ENCODE peak calls at places on chromosomes 2 and 18, in seven cellular contexts. One of them, this sample, is unnamed.
A peak's percentile ranks its signal among the peaks of the same experiment; 100 is the strongest.

GRCh38 chr2:38892819-38893218 is 3.1 kb downstream of the ARHGEF33 start:
- DNase-seq in epithelial cell of esophagus: peak; percentile 16
- DNase-seq in cardiac fibroblast: no peak
- DNase-seq in A549: no peak
- DNase-seq in GM20000: no peak
- DNase-seq in HL-60: no peak
- DNase-seq in B cell: no peak
- DNase-seq in this sample: no peak

GRCh38 chr2:168583710-168584521 is 127.8 kb downstream of the CERS6 start:
- DNase-seq in epithelial cell of esophagus: peak; percentile 88
- DNase-seq in cardiac fibroblast: peak; percentile 89
- DNase-seq in A549: no peak
- DNase-seq in GM20000: no peak
- DNase-seq in HL-60: no peak
- DNase-seq in B cell: no peak
- DNase-seq in this sample: no peak

GRCh38 chr2:209556354-209556961 is 132.6 kb downstream of the MAP2 start:
- DNase-seq in epithelial cell of esophagus: peak; percentile 76
- DNase-seq in cardiac fibroblast: peak; percentile 79
- DNase-seq in A549: peak; percentile 8
- DNase-seq in GM20000: peak; percentile 16
- DNase-seq in HL-60: peak; percentile 8
- DNase-seq in B cell: peak; percentile 43
- DNase-seq in this sample: no peak

GRCh38 chr2:11955883-11956282 is 209.5 kb downstream of the LPIN1 start:
- DNase-seq in epithelial cell of esophagus: no peak
- DNase-seq in cardiac fibroblast: no peak
- DNase-seq in A549: no peak
- DNase-seq in GM20000: no peak
- DNase-seq in HL-60: no peak
- DNase-seq in B cell: no peak
- DNase-seq in this sample: no peak

GRCh38 chr2:202096736-202097135 is 23.7 kb downstream of the KIAA2012 start:
- DNase-seq in epithelial cell of esophagus: peak; percentile 2
- DNase-seq in cardiac fibroblast: peak; percentile 10
- DNase-seq in A549: no peak
- DNase-seq in GM20000: no peak
- DNase-seq in HL-60: no peak
- DNase-seq in B cell: no peak
- DNase-seq in this sample: no peak

GRCh38 chr2:159168707-159169106 is 117.8 kb downstream of the WDSUB1 start:
- DNase-seq in epithelial cell of esophagus: no peak
- DNase-seq in cardiac fibroblast: peak; percentile 25
- DNase-seq in A549: peak; percentile 8
- DNase-seq in GM20000: no peak
- DNase-seq in HL-60: no peak
- DNase-seq in B cell: no peak
- DNase-seq in this sample: no peak

GRCh38 chr2:221133941-221134340 is 438.2 kb downstream of the EPHA4 start:
- DNase-seq in epithelial cell of esophagus: no peak
- DNase-seq in cardiac fibroblast: no peak
- DNase-seq in A549: no peak
- DNase-seq in GM20000: no peak
- DNase-seq in HL-60: no peak
- DNase-seq in B cell: no peak
- DNase-seq in this sample: no peak

GRCh38 chr2:213021971-213022899 is 129.2 kb downstream of the IKZF2 start:
- DNase-seq in epithelial cell of esophagus: peak; percentile 37
- DNase-seq in cardiac fibroblast: peak; percentile 70
- DNase-seq in A549: no peak
- DNase-seq in GM20000: peak; percentile 38
- DNase-seq in HL-60: no peak
- DNase-seq in B cell: no peak
- DNase-seq in this sample: no peak

GRCh38 chr2:126358122-126358521 is 297.8 kb upstream of the GYPC start:
- DNase-seq in epithelial cell of esophagus: no peak
- DNase-seq in cardiac fibroblast: no peak
- DNase-seq in A549: no peak
- DNase-seq in GM20000: no peak
- DNase-seq in HL-60: no peak
- DNase-seq in B cell: no peak
- DNase-seq in this sample: no peak

GRCh38 chr2:112493048-112493447 is 11.1 kb downstream of the TTL start:
- DNase-seq in epithelial cell of esophagus: peak; percentile 36
- DNase-seq in cardiac fibroblast: no peak
- DNase-seq in A549: peak; percentile 26
- DNase-seq in GM20000: peak; percentile 1
- DNase-seq in HL-60: no peak
- DNase-seq in B cell: no peak
- DNase-seq in this sample: no peak

GRCh38 chr2:72956936-72957335 is 39.6 kb downstream of the EMX1 start:
- DNase-seq in epithelial cell of esophagus: no peak
- DNase-seq in cardiac fibroblast: no peak
- DNase-seq in A549: no peak
- DNase-seq in GM20000: no peak
- DNase-seq in HL-60: peak; percentile 58
- DNase-seq in B cell: no peak
- DNase-seq in this sample: no peak

GRCh38 chr2:113754989-113755689 is 1.3 kb downstream of the SLC35F5 start:
- DNase-seq in epithelial cell of esophagus: peak; percentile 19
- DNase-seq in cardiac fibroblast: peak; percentile 36
- DNase-seq in A549: no peak
- DNase-seq in GM20000: no peak
- DNase-seq in HL-60: no peak
- DNase-seq in B cell: no peak
- DNase-seq in this sample: no peak

GRCh38 chr2:27489118-27489497 is 435 bp downstream of the IFT172 start:
- DNase-seq in epithelial cell of esophagus: peak; percentile 32
- DNase-seq in cardiac fibroblast: no peak
- DNase-seq in A549: no peak
- DNase-seq in GM20000: no peak
- DNase-seq in HL-60: no peak
- DNase-seq in B cell: no peak
- DNase-seq in this sample: no peak

GRCh38 chr2:104871566-104872033 is 17.7 kb downstream of the POU3F3 start:
- DNase-seq in epithelial cell of esophagus: no peak
- DNase-seq in cardiac fibroblast: no peak
- DNase-seq in A549: no peak
- DNase-seq in GM20000: no peak
- DNase-seq in HL-60: no peak
- DNase-seq in B cell: no peak
- DNase-seq in this sample: no peak

GRCh38 chr2:238113611-238114010 is 13.5 kb downstream of the ESPNL start:
- DNase-seq in epithelial cell of esophagus: no peak
- DNase-seq in cardiac fibroblast: no peak
- DNase-seq in A549: no peak
- DNase-seq in GM20000: no peak
- DNase-seq in HL-60: no peak
- DNase-seq in B cell: no peak
- DNase-seq in this sample: no peak

GRCh38 chr2:202122975-202123765 is 50.1 kb downstream of the KIAA2012 start:
- DNase-seq in epithelial cell of esophagus: no peak
- DNase-seq in cardiac fibroblast: no peak
- DNase-seq in A549: no peak
- DNase-seq in GM20000: no peak
- DNase-seq in HL-60: no peak
- DNase-seq in B cell: no peak
- DNase-seq in this sample: no peak

GRCh38 chr2:177832611-177833133 is 239.9 kb downstream of the PDE11A start:
- DNase-seq in epithelial cell of esophagus: no peak
- DNase-seq in cardiac fibroblast: no peak
- DNase-seq in A549: no peak
- DNase-seq in GM20000: no peak
- DNase-seq in HL-60: no peak
- DNase-seq in B cell: no peak
- DNase-seq in this sample: no peak

GRCh38 chr18:5542393-5543035 is 1.3 kb downstream of the EPB41L3 start:
- DNase-seq in epithelial cell of esophagus: no peak
- DNase-seq in cardiac fibroblast: peak; percentile 27
- DNase-seq in A549: no peak
- DNase-seq in GM20000: no peak
- DNase-seq in HL-60: peak; percentile 84
- DNase-seq in B cell: peak; percentile 5
- DNase-seq in this sample: no peak

DNA sequence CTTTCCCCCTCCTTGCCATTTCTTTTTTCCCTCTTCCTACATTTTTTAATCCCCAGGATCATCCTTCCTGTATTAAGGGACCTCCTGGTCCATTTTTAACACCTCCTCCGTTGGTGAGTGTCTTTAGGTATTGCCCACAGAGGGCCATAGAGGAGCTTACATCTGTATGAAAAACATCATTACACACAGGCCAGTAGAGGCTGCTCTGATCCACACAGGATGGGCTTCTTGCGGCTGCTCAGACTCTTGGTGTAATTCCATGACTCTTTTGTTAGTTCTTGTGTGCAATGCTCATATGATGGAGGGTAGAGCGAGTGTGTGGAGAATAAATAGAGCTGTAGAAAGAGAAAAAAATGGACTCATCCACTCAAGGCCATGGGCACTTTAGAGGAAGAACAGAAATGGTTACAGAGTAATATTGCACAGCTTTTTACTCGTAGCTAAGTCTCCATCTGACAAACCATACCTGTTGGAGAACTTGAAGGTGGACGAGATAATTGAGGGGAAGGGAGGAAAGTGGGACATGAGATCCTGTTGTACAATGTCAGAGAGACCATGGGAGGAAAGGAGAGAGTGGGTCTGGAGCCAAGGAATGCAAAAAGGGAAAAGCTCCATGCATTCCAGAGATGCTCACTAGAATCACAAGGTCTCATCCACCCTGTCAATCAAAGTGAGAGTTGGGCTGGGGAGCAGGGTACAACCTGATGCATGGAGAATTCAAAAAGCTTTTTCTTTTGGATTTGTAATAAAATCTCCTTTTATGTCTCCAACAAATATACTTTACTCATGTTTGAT is 129.7 kb upstream of the TNP1 start:
- DNase-seq in epithelial cell of esophagus: peak; percentile 15
- DNase-seq in cardiac fibroblast: peak; percentile 29
- DNase-seq in A549: no peak
- DNase-seq in GM20000: no peak
- DNase-seq in HL-60: no peak
- DNase-seq in B cell: no peak
- DNase-seq in this sample: no peak
- TF ChIP-seq CTCF in epithelial cell of esophagus: peak; percentile 17
- TF ChIP-seq CTCF in cardiac fibroblast: peak; percentile 23
- TF ChIP-seq CTCF in A549: no peak
- TF ChIP-seq CTCF in GM20000: no peak
- TF ChIP-seq CTCF in HL-60: no peak
- TF ChIP-seq CTCF in B cell: no peak
- TF ChIP-seq CTCF in this sample: peak; percentile 13

DNA sequence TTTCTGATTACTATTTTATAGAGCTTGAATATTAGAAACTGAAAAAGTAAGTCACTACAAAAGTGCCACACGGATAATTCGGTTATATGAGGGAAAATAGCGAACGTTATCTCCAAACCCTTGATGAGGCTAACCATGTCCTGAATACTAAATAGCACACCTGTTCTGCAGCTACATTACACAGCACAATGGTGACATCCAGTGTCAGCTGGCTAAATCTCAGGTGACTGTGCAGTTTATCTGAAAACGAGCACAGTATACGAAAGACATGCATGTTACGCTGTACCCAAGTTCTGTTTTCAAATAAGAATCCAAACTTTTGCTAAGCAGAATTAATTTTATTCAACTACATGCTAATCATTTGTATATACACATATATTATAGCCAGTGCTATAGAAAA is 9.0 kb downstream of the CCDC68 start:
- DNase-seq in epithelial cell of esophagus: peak; percentile 23
- DNase-seq in cardiac fibroblast: no peak
- DNase-seq in A549: no peak
- DNase-seq in GM20000: no peak
- DNase-seq in HL-60: no peak
- DNase-seq in B cell: no peak
- DNase-seq in this sample: no peak
- TF ChIP-seq CTCF in epithelial cell of esophagus: peak; percentile 53
- TF ChIP-seq CTCF in cardiac fibroblast: no peak
- TF ChIP-seq CTCF in A549: peak; percentile 19
- TF ChIP-seq CTCF in GM20000: no peak
- TF ChIP-seq CTCF in HL-60: no peak
- TF ChIP-seq CTCF in B cell: no peak
- TF ChIP-seq CTCF in this sample: no peak

DNA sequence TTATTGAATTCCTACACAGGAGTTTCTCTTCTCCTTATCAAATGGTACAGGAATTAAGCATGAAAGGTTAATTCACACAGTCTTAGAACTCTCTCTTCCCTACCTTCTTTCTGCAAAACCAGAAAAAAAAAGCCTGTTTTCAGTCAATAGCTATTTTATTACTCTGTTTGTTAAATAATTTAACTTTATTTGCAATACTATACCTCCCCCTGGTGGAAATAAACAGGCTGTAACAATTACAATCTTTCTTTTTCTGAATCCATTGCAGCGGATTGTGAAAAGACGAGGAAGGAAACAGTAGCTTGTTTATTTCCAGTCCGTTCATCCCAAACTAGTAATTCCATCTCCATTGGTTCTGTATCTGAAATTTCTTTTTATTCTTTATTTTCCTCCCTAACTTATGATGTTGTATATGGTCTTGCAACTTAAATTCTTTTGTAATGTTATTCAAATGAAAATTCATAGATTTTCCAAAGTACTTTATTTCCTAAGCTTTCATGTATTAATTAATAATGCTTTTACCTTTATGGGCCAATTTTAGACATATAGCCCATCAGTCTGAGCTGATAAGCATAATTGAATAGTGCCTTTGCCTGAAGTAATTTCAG is 165.2 kb downstream of the SH3BP4 start:
- DNase-seq in epithelial cell of esophagus: peak; percentile 39
- DNase-seq in cardiac fibroblast: peak; percentile 67
- DNase-seq in A549: no peak
- DNase-seq in GM20000: no peak
- DNase-seq in HL-60: no peak
- DNase-seq in B cell: peak; percentile 43
- DNase-seq in this sample: no peak
- TF ChIP-seq CTCF in epithelial cell of esophagus: peak; percentile 47
- TF ChIP-seq CTCF in cardiac fibroblast: peak; percentile 44
- TF ChIP-seq CTCF in A549: peak; percentile 90
- TF ChIP-seq CTCF in GM20000: no peak
- TF ChIP-seq CTCF in HL-60: peak; percentile 5
- TF ChIP-seq CTCF in B cell: peak; percentile 82
- TF ChIP-seq CTCF in this sample: peak; percentile 54

DNA sequence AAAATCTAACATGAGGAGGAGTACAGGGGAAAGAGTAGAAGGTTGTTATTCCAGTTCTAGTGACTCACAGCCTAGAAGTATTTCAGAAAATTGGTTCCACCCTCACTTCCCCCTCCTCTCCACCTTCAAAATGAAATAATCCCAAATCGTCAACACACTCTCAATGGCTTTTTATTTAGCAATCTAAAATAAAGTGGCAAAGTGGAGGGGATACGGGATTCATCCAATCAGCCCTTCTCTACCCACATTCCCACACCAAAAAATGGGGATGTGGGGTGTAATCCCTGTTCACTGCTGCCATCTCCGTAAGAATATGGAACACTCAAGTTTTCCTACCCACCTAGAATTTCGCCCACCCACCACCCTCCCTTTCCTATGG is 987 bp downstream of the NCKAP1 start:
- DNase-seq in epithelial cell of esophagus: peak; percentile 79
- DNase-seq in cardiac fibroblast: peak; percentile 60
- DNase-seq in A549: no peak
- DNase-seq in GM20000: no peak
- DNase-seq in HL-60: no peak
- DNase-seq in B cell: no peak
- DNase-seq in this sample: no peak
- TF ChIP-seq CTCF in epithelial cell of esophagus: no peak
- TF ChIP-seq CTCF in cardiac fibroblast: no peak
- TF ChIP-seq CTCF in A549: no peak
- TF ChIP-seq CTCF in GM20000: no peak
- TF ChIP-seq CTCF in HL-60: no peak
- TF ChIP-seq CTCF in B cell: no peak
- TF ChIP-seq CTCF in this sample: no peak